ENCODE peak calls at places on chromosome 15, in ten cellular contexts. F is SK-N-DZ; Z is NCI-H1436; O is germinal center; Y is dorsolateral prefrontal cortex; M is NCI-H2029; B is effector memory CD4-positive, alpha-beta T cell; G is fibroblast of pulmonary artery; P is NCI-H1092 treated with DMSO at 0.1 percent for 48 hours; H is activated naive CD4-positive, alpha-beta T cell. C is an unnamed sample.

GRCh38 chr15:73053398-73053723 is 1.1 kb downstream of the NEO1 start:
- DNase-seq in M (no peak), H (no peak), B (no peak), Y (no peak), F (no peak), Z (no peak), G (no peak), P (no peak), O (no peak), C (no peak)

GRCh38 chr15:87793736-87794135 is 462.8 kb downstream of the NTRK3 start:
- DNase-seq in Y (no peak), H (no peak), P (no peak), G (no peak), F (peak), O (no peak), M (no peak), B (no peak), Z (no peak), C (no peak)

GRCh38 chr15:89654847-89655805 is at the start of gene KIF7:
- DNase-seq in O (peak), M (no peak), Y (no peak), G (peak), F (peak), Z (peak), H (no peak), B (no peak), P (no peak), C (no peak)

GRCh38 chr15:37112171-37112570 is 11.8 kb upstream of the MEIS2 start:
- DNase-seq in Y (no peak), H (no peak), Z (no peak), P (no peak), G (peak), M (no peak), F (no peak), B (no peak), O (no peak), C (no peak)

GRCh38 chr15:56208641-56209155 is 35.0 kb downstream of the RFX7 start:
- DNase-seq in P (no peak), B (no peak), Y (no peak), H (no peak), Z (no peak), G (no peak), O (no peak), F (no peak), M (no peak), C (no peak)

GRCh38 chr15:98126326-98127090 is 166.0 kb downstream of the ARRDC4 start:
- DNase-seq in B (no peak), Y (no peak), F (no peak), P (no peak), G (no peak), M (no peak), H (no peak), O (no peak), Z (no peak), C (no peak)

GRCh38 chr15:89817701-89818280 is 3.1 kb upstream of the ANPEP start:
- DNase-seq in Y (no peak), H (no peak), Z (no peak), F (no peak), G (peak), B (no peak), O (no peak), P (no peak), M (no peak), C (no peak)

GRCh38 chr15:25691544-25692430 is 171.3 kb downstream of the ATP10A start:
- DNase-seq in Y (no peak), P (peak), G (peak), F (no peak), O (no peak), M (no peak), B (no peak), H (no peak), Z (no peak), C (no peak)

GRCh38 chr15:70512772-70513362 is 250.5 kb downstream of the UACA start:
- DNase-seq in Z (no peak), M (no peak), B (no peak), Y (no peak), O (peak), G (peak), F (peak), P (peak), H (no peak), C (no peak)

GRCh38 chr15:89494941-89495637 is 1.3 kb downstream of the RHCG start:
- DNase-seq in O (no peak), Z (no peak), Y (peak), M (no peak), P (no peak), B (no peak), F (no peak), H (no peak), G (peak), C (no peak)

GRCh38 chr15:33852094-33852493 is 116.2 kb upstream of the CHRM5 start:
- DNase-seq in H (no peak), G (peak), O (no peak), F (no peak), P (no peak), Z (no peak), Y (no peak), M (no peak), B (no peak), C (no peak)

GRCh38 chr15:65939901-65940617 is 70.8 kb downstream of the RAB11A start:
- DNase-seq in Y (no peak), Z (peak), F (no peak), H (no peak), P (peak), B (no peak), M (peak), O (no peak), G (peak), C (no peak)

GRCh38 chr15:93105510-93105909 is 16.5 kb upstream of the RGMA start:
- DNase-seq in O (no peak), F (no peak), Y (no peak), B (no peak), P (no peak), G (no peak), Z (no peak), H (no peak), M (no peak), C (no peak)

GRCh38 chr15:58203537-58203936 is 65.4 kb downstream of the AQP9 start:
- DNase-seq in B (no peak), P (no peak), O (no peak), G (peak), H (no peak), M (no peak), F (no peak), Z (no peak), Y (no peak), C (no peak)

GRCh38 chr15:77858677-77859490 is 218.6 kb downstream of the TBC1D2B start:
- DNase-seq in H (no peak), M (no peak), Z (no peak), O (no peak), G (no peak), F (no peak), Y (peak), P (no peak), B (no peak), C (no peak)

GRCh38 chr15:82597815-82598214 is 49.3 kb downstream of the CPEB1 start:
- DNase-seq in G (no peak), Y (no peak), B (no peak), M (no peak), H (no peak), Z (no peak), O (no peak), P (no peak), F (no peak), C (no peak)